ENCODE peak calls at places on chromosome 1, in ten cellular contexts. One of them, this sample, is unnamed. For H3K4me1, the result is how much of the 10 kb centered on the place peaks cover.

GRCh38 chr1:36411674-36412648 is 14.3 kb upstream of the LSM10 start:
- DNase-seq in astrocyte: peak
- DNase-seq in IMR-90: peak
- DNase-seq in endothelial cell of umbilical vein: peak
- DNase-seq in heart right ventricle: no peak
- DNase-seq in mammary epithelial cell: peak
- DNase-seq in spleen: no peak
- DNase-seq in CD8-positive, alpha-beta memory T cell: peak
- DNase-seq in mesenchymal stem cell: peak
- DNase-seq in RWPE2: no peak
- DNase-seq in this sample: no peak

GRCh38 chr1:85584264-85584781 is 3.8 kb downstream of the CCN1 start:
- DNase-seq in astrocyte: peak
- DNase-seq in spleen: no peak
- DNase-seq in mesenchymal stem cell: peak
- DNase-seq in heart right ventricle: no peak
- DNase-seq in CD8-positive, alpha-beta memory T cell: no peak
- DNase-seq in RWPE2: no peak
- DNase-seq in IMR-90: peak
- DNase-seq in endothelial cell of umbilical vein: peak
- DNase-seq in mammary epithelial cell: peak
- DNase-seq in this sample: no peak

GRCh38 chr1:60345049-60345448 is 271.5 kb upstream of the C1orf87 start:
- DNase-seq in IMR-90: no peak
- DNase-seq in mesenchymal stem cell: no peak
- DNase-seq in astrocyte: no peak
- DNase-seq in RWPE2: no peak
- DNase-seq in heart right ventricle: no peak
- DNase-seq in mammary epithelial cell: no peak
- DNase-seq in endothelial cell of umbilical vein: no peak
- DNase-seq in spleen: no peak
- DNase-seq in CD8-positive, alpha-beta memory T cell: no peak
- DNase-seq in this sample: no peak

GRCh38 chr1:116923421-116923820 is 13.7 kb downstream of the PTGFRN start:
- DNase-seq in IMR-90: no peak
- DNase-seq in CD8-positive, alpha-beta memory T cell: no peak
- DNase-seq in spleen: no peak
- DNase-seq in mammary epithelial cell: no peak
- DNase-seq in endothelial cell of umbilical vein: peak
- DNase-seq in heart right ventricle: no peak
- DNase-seq in astrocyte: peak
- DNase-seq in mesenchymal stem cell: no peak
- DNase-seq in RWPE2: no peak
- DNase-seq in this sample: no peak

GRCh38 chr1:229487181-229487580 is 21.0 kb downstream of the NUP133 start:
- DNase-seq in endothelial cell of umbilical vein: no peak
- DNase-seq in heart right ventricle: no peak
- DNase-seq in mesenchymal stem cell: no peak
- DNase-seq in CD8-positive, alpha-beta memory T cell: no peak
- DNase-seq in mammary epithelial cell: no peak
- DNase-seq in IMR-90: no peak
- DNase-seq in RWPE2: no peak
- DNase-seq in spleen: no peak
- DNase-seq in astrocyte: no peak
- DNase-seq in this sample: no peak

GRCh38 chr1:73839922-73840321 is 358.1 kb downstream of the LRRIQ3 start:
- DNase-seq in endothelial cell of umbilical vein: no peak
- DNase-seq in mammary epithelial cell: peak
- DNase-seq in astrocyte: no peak
- DNase-seq in CD8-positive, alpha-beta memory T cell: no peak
- DNase-seq in mesenchymal stem cell: no peak
- DNase-seq in spleen: no peak
- DNase-seq in heart right ventricle: no peak
- DNase-seq in IMR-90: no peak
- DNase-seq in RWPE2: no peak
- DNase-seq in this sample: no peak

GRCh38 chr1:113088972-113089371 is 16.0 kb downstream of the LRIG2 start:
- DNase-seq in CD8-positive, alpha-beta memory T cell: no peak
- DNase-seq in endothelial cell of umbilical vein: no peak
- DNase-seq in spleen: no peak
- DNase-seq in RWPE2: no peak
- DNase-seq in IMR-90: no peak
- DNase-seq in mammary epithelial cell: no peak
- DNase-seq in heart right ventricle: no peak
- DNase-seq in mesenchymal stem cell: no peak
- DNase-seq in astrocyte: peak
- DNase-seq in this sample: no peak

GRCh38 chr1:235011064-235011598 is 117.5 kb downstream of the TOMM20 start:
- DNase-seq in RWPE2: no peak
- DNase-seq in mammary epithelial cell: no peak
- DNase-seq in CD8-positive, alpha-beta memory T cell: peak
- DNase-seq in endothelial cell of umbilical vein: no peak
- DNase-seq in spleen: no peak
- DNase-seq in heart right ventricle: no peak
- DNase-seq in astrocyte: no peak
- DNase-seq in mesenchymal stem cell: no peak
- DNase-seq in IMR-90: no peak
- DNase-seq in this sample: no peak

GRCh38 chr1:19473119-19473518 is 12.2 kb downstream of the CAPZB start:
- DNase-seq in RWPE2: no peak
- DNase-seq in mesenchymal stem cell: no peak
- DNase-seq in astrocyte: no peak
- DNase-seq in heart right ventricle: no peak
- DNase-seq in IMR-90: no peak
- DNase-seq in mammary epithelial cell: no peak
- DNase-seq in endothelial cell of umbilical vein: no peak
- DNase-seq in CD8-positive, alpha-beta memory T cell: no peak
- DNase-seq in spleen: no peak
- DNase-seq in this sample: no peak
- H3K4me1 ChIP-seq in RWPE2: under half
- H3K4me1 ChIP-seq in mesenchymal stem cell: under half
- H3K4me1 ChIP-seq in astrocyte: under half
- H3K4me1 ChIP-seq in heart right ventricle: half or more
- H3K4me1 ChIP-seq in IMR-90: under half
- H3K4me1 ChIP-seq in mammary epithelial cell: under half
- H3K4me1 ChIP-seq in endothelial cell of umbilical vein: under half
- H3K4me1 ChIP-seq in CD8-positive, alpha-beta memory T cell: half or more
- H3K4me1 ChIP-seq in spleen: half or more
- H3K4me1 ChIP-seq in this sample: under half

DNA sequence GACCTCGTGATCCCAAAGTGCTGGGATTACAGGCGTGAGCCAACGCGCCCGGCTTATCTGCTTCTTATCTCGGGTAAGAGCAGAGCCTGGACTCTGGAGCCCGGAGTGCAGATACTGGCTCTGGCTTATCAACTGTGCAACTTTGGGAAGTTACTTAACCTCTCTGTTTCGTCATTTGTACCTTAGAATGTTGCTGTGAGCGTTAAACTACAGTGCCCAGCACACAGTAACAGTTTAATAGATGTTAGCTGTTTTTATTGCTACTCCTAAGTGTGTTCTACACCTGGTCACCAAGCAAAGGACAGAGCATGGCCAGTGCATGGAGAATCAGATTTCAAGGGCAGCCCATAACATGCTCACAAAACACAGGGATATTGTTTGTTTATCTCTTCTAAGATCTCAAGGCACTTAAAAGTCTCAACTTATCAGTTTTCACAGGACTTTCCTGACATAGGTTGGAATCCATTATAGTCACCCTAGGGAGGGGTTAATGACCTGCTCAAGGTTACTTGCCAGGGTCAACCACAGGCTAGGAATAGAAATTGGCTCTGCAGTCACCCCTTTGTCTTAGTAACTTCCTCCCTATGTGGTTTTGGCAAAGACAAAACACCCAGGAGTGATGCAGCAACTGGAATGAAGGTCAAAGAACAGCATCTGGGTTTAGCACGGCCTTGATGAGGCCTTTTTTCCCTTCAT is 22.5 kb upstream of the SRP9 start:
- DNase-seq in astrocyte: peak
- DNase-seq in RWPE2: no peak
- DNase-seq in spleen: peak
- DNase-seq in mammary epithelial cell: peak
- DNase-seq in IMR-90: peak
- DNase-seq in mesenchymal stem cell: peak
- DNase-seq in heart right ventricle: peak
- DNase-seq in endothelial cell of umbilical vein: peak
- DNase-seq in CD8-positive, alpha-beta memory T cell: no peak
- DNase-seq in this sample: no peak
- H3K27ac ChIP-seq in astrocyte: peak
- H3K27ac ChIP-seq in RWPE2: no peak
- H3K27ac ChIP-seq in spleen: peak
- H3K27ac ChIP-seq in mammary epithelial cell: no peak
- H3K27ac ChIP-seq in IMR-90: no peak
- H3K27ac ChIP-seq in mesenchymal stem cell: peak
- H3K27ac ChIP-seq in heart right ventricle: peak
- H3K27ac ChIP-seq in endothelial cell of umbilical vein: peak
- H3K27ac ChIP-seq in CD8-positive, alpha-beta memory T cell: no peak
- H3K27ac ChIP-seq in this sample: no peak

GRCh38 chr1:204465469-204466415 is 28.9 kb downstream of the PIK3C2B start:
- DNase-seq in spleen: no peak
- DNase-seq in CD8-positive, alpha-beta memory T cell: no peak
- DNase-seq in IMR-90: no peak
- DNase-seq in heart right ventricle: peak
- DNase-seq in RWPE2: no peak
- DNase-seq in mesenchymal stem cell: no peak
- DNase-seq in endothelial cell of umbilical vein: peak
- DNase-seq in mammary epithelial cell: no peak
- DNase-seq in astrocyte: peak
- DNase-seq in this sample: peak

GRCh38 chr1:204466416-204467405 is 27.9 kb downstream of the PIK3C2B start:
- DNase-seq in IMR-90: no peak
- DNase-seq in endothelial cell of umbilical vein: peak
- DNase-seq in astrocyte: no peak
- DNase-seq in CD8-positive, alpha-beta memory T cell: no peak
- DNase-seq in spleen: no peak
- DNase-seq in RWPE2: no peak
- DNase-seq in mammary epithelial cell: no peak
- DNase-seq in mesenchymal stem cell: no peak
- DNase-seq in heart right ventricle: peak
- DNase-seq in this sample: no peak

GRCh38 chr1:204463125-204464060 is 31.2 kb downstream of the PIK3C2B start:
- DNase-seq in CD8-positive, alpha-beta memory T cell: no peak
- DNase-seq in heart right ventricle: peak
- DNase-seq in IMR-90: no peak
- DNase-seq in spleen: peak
- DNase-seq in RWPE2: no peak
- DNase-seq in mesenchymal stem cell: no peak
- DNase-seq in astrocyte: no peak
- DNase-seq in mammary epithelial cell: no peak
- DNase-seq in endothelial cell of umbilical vein: peak
- DNase-seq in this sample: peak

GRCh38 chr1:204464174-204464573 is 30.4 kb downstream of the PIK3C2B start:
- DNase-seq in RWPE2: no peak
- DNase-seq in astrocyte: no peak
- DNase-seq in IMR-90: no peak
- DNase-seq in spleen: peak
- DNase-seq in mammary epithelial cell: no peak
- DNase-seq in mesenchymal stem cell: no peak
- DNase-seq in CD8-positive, alpha-beta memory T cell: no peak
- DNase-seq in endothelial cell of umbilical vein: no peak
- DNase-seq in heart right ventricle: no peak
- DNase-seq in this sample: no peak

DNA sequence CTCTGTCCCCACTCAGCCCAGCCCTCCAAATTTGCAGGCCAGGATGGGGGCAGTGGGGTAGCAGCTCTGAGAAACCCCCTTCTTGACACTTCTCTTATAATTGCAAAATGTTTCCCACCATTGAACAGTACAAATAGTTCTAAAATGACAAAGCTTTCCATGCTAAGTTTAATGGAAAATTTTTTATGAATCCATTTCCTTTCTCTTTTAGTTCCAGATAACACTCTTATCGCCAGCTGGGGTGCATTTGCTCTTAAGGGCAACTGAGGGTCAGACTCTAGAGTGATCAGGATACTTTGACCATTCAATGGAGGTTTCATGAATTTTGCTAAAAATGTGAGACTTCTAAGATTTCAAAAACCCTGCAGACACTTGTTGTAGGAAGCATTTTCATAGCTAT is 29.9 kb downstream of the PIK3C2B start:
- DNase-seq in RWPE2: no peak
- DNase-seq in mammary epithelial cell: no peak
- DNase-seq in endothelial cell of umbilical vein: peak
- DNase-seq in spleen: no peak
- DNase-seq in heart right ventricle: no peak
- DNase-seq in astrocyte: no peak
- DNase-seq in IMR-90: no peak
- DNase-seq in mesenchymal stem cell: no peak
- DNase-seq in CD8-positive, alpha-beta memory T cell: no peak
- DNase-seq in this sample: no peak
- H3K4me1 ChIP-seq in RWPE2: under half
- H3K4me1 ChIP-seq in mammary epithelial cell: under half
- H3K4me1 ChIP-seq in endothelial cell of umbilical vein: half or more
- H3K4me1 ChIP-seq in spleen: half or more
- H3K4me1 ChIP-seq in heart right ventricle: half or more
- H3K4me1 ChIP-seq in astrocyte: under half
- H3K4me1 ChIP-seq in IMR-90: under half
- H3K4me1 ChIP-seq in mesenchymal stem cell: under half
- H3K4me1 ChIP-seq in CD8-positive, alpha-beta memory T cell: under half
- H3K4me1 ChIP-seq in this sample: under half

GRCh38 chr1:28244549-28245251 is 8.8 kb downstream of the ATP5IF1 start:
- DNase-seq in CD8-positive, alpha-beta memory T cell: no peak
- DNase-seq in IMR-90: no peak
- DNase-seq in mammary epithelial cell: no peak
- DNase-seq in mesenchymal stem cell: no peak
- DNase-seq in astrocyte: no peak
- DNase-seq in spleen: no peak
- DNase-seq in endothelial cell of umbilical vein: no peak
- DNase-seq in heart right ventricle: no peak
- DNase-seq in RWPE2: no peak
- DNase-seq in this sample: no peak

GRCh38 chr1:28241633-28242241 is 5.8 kb downstream of the ATP5IF1 start:
- DNase-seq in endothelial cell of umbilical vein: no peak
- DNase-seq in IMR-90: no peak
- DNase-seq in mesenchymal stem cell: no peak
- DNase-seq in CD8-positive, alpha-beta memory T cell: no peak
- DNase-seq in heart right ventricle: no peak
- DNase-seq in RWPE2: no peak
- DNase-seq in mammary epithelial cell: peak
- DNase-seq in spleen: no peak
- DNase-seq in astrocyte: no peak
- DNase-seq in this sample: no peak

GRCh38 chr1:28240024-28240423 is 4.1 kb downstream of the ATP5IF1 start:
- DNase-seq in astrocyte: no peak
- DNase-seq in mesenchymal stem cell: no peak
- DNase-seq in heart right ventricle: no peak
- DNase-seq in endothelial cell of umbilical vein: no peak
- DNase-seq in RWPE2: no peak
- DNase-seq in spleen: no peak
- DNase-seq in mammary epithelial cell: peak
- DNase-seq in IMR-90: no peak
- DNase-seq in CD8-positive, alpha-beta memory T cell: no peak
- DNase-seq in this sample: no peak

GRCh38 chr1:28246427-28246832 is 10.5 kb downstream of the ATP5IF1 start:
- DNase-seq in heart right ventricle: no peak
- DNase-seq in mesenchymal stem cell: no peak
- DNase-seq in spleen: no peak
- DNase-seq in IMR-90: peak
- DNase-seq in CD8-positive, alpha-beta memory T cell: peak
- DNase-seq in endothelial cell of umbilical vein: peak
- DNase-seq in astrocyte: no peak
- DNase-seq in mammary epithelial cell: peak
- DNase-seq in RWPE2: no peak
- DNase-seq in this sample: no peak

DNA sequence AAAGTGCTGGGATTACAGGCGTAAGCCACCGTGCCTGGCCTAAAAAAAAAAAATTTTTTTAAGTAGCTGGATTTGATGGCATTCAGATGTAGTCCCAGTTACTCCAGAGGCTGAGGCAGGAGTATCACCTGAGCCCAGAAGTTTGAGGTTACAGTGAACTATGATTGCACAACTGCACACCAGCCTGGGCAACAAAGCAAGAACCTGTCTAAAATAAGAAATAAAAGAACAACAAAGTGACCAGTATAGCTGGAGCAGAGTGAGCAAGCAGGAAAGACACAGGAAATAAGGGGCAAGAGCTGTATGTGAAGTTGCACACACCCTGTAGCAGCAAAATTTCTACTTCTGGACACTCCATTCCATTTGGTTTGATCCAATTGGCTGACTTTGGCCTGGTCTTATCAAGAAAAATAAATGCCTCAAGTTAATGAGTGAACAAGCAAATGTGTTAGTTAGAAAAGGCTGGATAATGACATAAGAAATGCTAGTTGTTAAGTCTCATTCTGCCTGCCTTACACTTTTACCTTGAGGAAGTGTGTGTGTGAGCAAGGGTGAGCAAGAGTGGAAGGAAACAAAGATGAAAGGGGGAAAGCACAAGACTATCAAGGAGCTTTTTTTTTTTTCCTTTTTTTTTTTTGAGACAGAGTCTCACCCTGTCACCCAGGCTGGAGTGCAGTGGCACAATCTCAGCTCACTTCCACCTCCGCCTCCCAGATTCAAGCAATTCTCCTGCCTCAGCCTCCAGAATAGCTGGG is 7.9 kb downstream of the ATP5IF1 start:
- DNase-seq in mesenchymal stem cell: no peak
- DNase-seq in astrocyte: no peak
- DNase-seq in IMR-90: no peak
- DNase-seq in mammary epithelial cell: peak
- DNase-seq in CD8-positive, alpha-beta memory T cell: peak
- DNase-seq in endothelial cell of umbilical vein: peak
- DNase-seq in RWPE2: no peak
- DNase-seq in heart right ventricle: no peak
- DNase-seq in spleen: no peak
- DNase-seq in this sample: no peak
- H3K27ac ChIP-seq in mesenchymal stem cell: peak
- H3K27ac ChIP-seq in astrocyte: no peak
- H3K27ac ChIP-seq in IMR-90: no peak
- H3K27ac ChIP-seq in mammary epithelial cell: no peak
- H3K27ac ChIP-seq in CD8-positive, alpha-beta memory T cell: no peak
- H3K27ac ChIP-seq in endothelial cell of umbilical vein: no peak
- H3K27ac ChIP-seq in RWPE2: peak
- H3K27ac ChIP-seq in heart right ventricle: peak
- H3K27ac ChIP-seq in spleen: peak
- H3K27ac ChIP-seq in this sample: no peak